ENCODE peak calls at places on chromosomes 2 and 18, in four cellular contexts. L is Karpas-422, G is neuronal stem cell, W is uterus. J is an unnamed sample.

GRCh38 chr18:59696311-59697235 is 650 bp downstream of the CCBE1 start:
- DNase-seq in L (no peak), G (no peak), W (peak), J (no peak)

GRCh38 chr2:192007819-192008218 is 160.9 kb upstream of the CAVIN2 start:
- DNase-seq in L (no peak), G (no peak), W (no peak), J (no peak)

GRCh38 chr2:5392658-5393057 is 299.5 kb upstream of the SOX11 start:
- DNase-seq in L (no peak), G (no peak), W (no peak), J (no peak)

GRCh38 chr2:121839584-121839983 is 84.1 kb downstream of the TSN start:
- DNase-seq in L (no peak), G (no peak), W (no peak), J (no peak)

GRCh38 chr18:48979944-48980890 is 29.5 kb upstream of the SMAD7 start:
- DNase-seq in L (no peak), G (no peak), W (no peak), J (no peak)

GRCh38 chr2:177478907-177479306 is 86.3 kb downstream of the AGPS start:
- DNase-seq in L (no peak), G (no peak), W (no peak), J (no peak)

GRCh38 chr18:45161850-45162249 is 453.4 kb upstream of the SLC14A2 start:
- DNase-seq in L (no peak), G (no peak), W (no peak), J (no peak)

GRCh38 chr2:139020287-139020686 is 240.1 kb upstream of the NXPH2 start:
- DNase-seq in L (no peak), G (no peak), W (no peak), J (no peak)

GRCh38 chr2:176931588-176932563 is 280.7 kb upstream of the HNRNPA3 start:
- DNase-seq in L (no peak), G (no peak), W (no peak), J (no peak)

GRCh38 chr18:55384551-55385275 is 203.3 kb downstream of the TCF4 start:
- DNase-seq in L (peak), G (no peak), W (no peak), J (no peak)

GRCh38 chr18:31977270-31977872 is 34.4 kb upstream of the TRAPPC8 start:
- DNase-seq in L (peak), G (peak), W (no peak), J (no peak)

GRCh38 chr2:129923265-129924141 is 56.0 kb upstream of the RAB6C start:
- DNase-seq in L (peak), G (peak), W (no peak), J (no peak)

GRCh38 chr2:215432759-215433594 is 2.9 kb downstream of the FN1 start:
- DNase-seq in L (no peak), G (no peak), W (no peak), J (no peak)

GRCh38 chr2:240556553-240557100 is 1.2 kb downstream of the ANKMY1 start:
- DNase-seq in L (peak), G (no peak), W (peak), J (no peak)

GRCh38 chr2:61670591-61671503 is 132.7 kb upstream of the XPO1 start:
- DNase-seq in L (no peak), G (no peak), W (peak), J (no peak)

GRCh38 chr2:69762513-69763494 is 20.9 kb downstream of the ANXA4 start:
- DNase-seq in L (no peak), G (no peak), W (no peak), J (no peak)

J was measured in cortex of kidney.